ENCODE peak calls at places on chromosomes 16 and 17, in seven cellular contexts. U, X, S, G, Q, H and A are unnamed samples.

GRCh38 chr17:30290696-30291570 is 811 bp downstream of the BLMH start:
- DNase-seq in G (no peak), Q (peak), U (peak), X (peak), S (no peak), H (no peak), A (peak)

GRCh38 chr17:38604479-38605229 is 1.1 kb downstream of the SRCIN1 start:
- DNase-seq in G (no peak), H (no peak), X (no peak), S (no peak), Q (no peak), U (peak), A (no peak)

GRCh38 chr17:42050360-42051012 is at the start of gene C17orf113:
- DNase-seq in S (no peak), X (peak), Q (peak), G (no peak), U (peak), H (no peak), A (peak)

GRCh38 chr16:49023095-49023494 is 258.5 kb downstream of the CBLN1 start:
- DNase-seq in S (peak), U (no peak), X (peak), H (no peak), G (peak), Q (no peak), A (peak)

GRCh38 chr17:2700031-2700490 is 11.5 kb downstream of the CLUH start:
- DNase-seq in U (no peak), G (no peak), X (peak), H (no peak), S (no peak), Q (peak), A (no peak)

GRCh38 chr16:19389246-19389645 is 28.4 kb upstream of the TMC5 start:
- DNase-seq in G (no peak), Q (no peak), U (peak), X (no peak), H (no peak), S (no peak), A (peak)

GRCh38 chr17:59278401-59278800 is 53.1 kb upstream of the YPEL2 start:
- DNase-seq in H (no peak), S (no peak), U (no peak), Q (no peak), G (no peak), X (no peak), A (no peak)

GRCh38 chr17:73401911-73402310 is 90.1 kb upstream of the CDC42EP4 start:
- DNase-seq in H (no peak), S (no peak), G (no peak), X (peak), U (peak), Q (no peak), A (peak)

GRCh38 chr16:30399435-30400186 is 4.4 kb downstream of the ZNF48 start:
- DNase-seq in X (no peak), H (no peak), U (peak), Q (no peak), S (no peak), G (no peak), A (no peak)

GRCh38 chr16:7405166-7405565 is 72.5 kb downstream of the RBFOX1 start:
- DNase-seq in S (no peak), Q (no peak), H (no peak), X (peak), U (peak), G (no peak), A (no peak)
- H3K4me3 ChIP-seq in S (no peak), Q (no peak), H (no peak), X (no peak), U (no peak), G (no peak), A (no peak)

DNA sequence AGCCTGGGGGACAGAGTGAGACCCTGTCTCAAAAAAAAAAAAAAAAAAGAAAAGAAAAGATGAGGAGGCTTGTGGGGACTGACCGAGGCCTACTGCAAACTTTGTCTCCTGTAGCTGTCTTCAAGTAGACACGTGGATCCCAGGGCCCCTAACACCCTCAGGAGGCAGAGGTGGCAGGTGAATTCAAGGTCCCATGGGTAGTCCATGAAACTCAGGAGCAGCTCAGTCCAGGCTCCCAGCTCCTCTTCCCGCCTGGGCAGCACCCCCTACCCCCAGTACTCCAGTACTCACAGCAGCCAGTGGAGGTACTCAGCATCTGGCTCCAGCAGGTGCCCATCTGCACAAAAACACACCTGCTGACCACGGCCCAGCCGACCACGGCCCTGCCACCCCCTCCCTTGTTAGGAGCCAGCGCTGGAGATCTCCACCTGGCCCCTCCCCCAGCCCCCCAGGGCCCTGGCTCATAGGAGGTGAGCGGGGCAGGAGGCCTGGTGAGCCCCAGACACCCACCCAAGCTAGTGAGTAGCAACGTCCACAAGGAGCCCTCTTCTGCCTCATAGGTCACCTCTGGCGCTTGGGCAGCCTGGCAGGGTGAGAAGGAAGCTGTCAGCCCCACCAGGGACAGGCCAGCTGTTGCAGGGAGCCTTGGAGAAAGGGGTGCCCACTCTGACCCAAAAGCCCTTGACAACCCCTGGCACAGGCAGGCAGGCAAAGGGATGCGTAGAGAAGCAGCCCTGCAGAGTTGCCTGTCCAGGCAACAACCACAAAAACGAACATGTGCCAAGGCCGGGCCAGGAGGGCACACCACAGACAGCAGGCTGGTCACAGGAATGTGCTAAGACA is 3.8 kb downstream of the MRPL38 start:
- DNase-seq in S (no peak), Q (no peak), U (no peak), X (peak), H (no peak), G (no peak), A (no peak)
- TF ChIP-seq CTCF in S (no peak), Q (no peak), U (no peak), X (no peak), H (no peak), G (no peak), A (no peak)

GRCh38 chr17:17798573-17799255 is 38.1 kb downstream of the SREBF1 start:
- DNase-seq in Q (no peak), U (no peak), S (no peak), X (no peak), G (no peak), H (no peak), A (no peak)

GRCh38 chr17:17795946-17796786 is 40.6 kb downstream of the SREBF1 start:
- DNase-seq in G (no peak), H (no peak), X (no peak), S (no peak), Q (no peak), U (no peak), A (no peak)

GRCh38 chr17:17798010-17798556 is 38.7 kb downstream of the SREBF1 start:
- DNase-seq in G (no peak), Q (no peak), X (no peak), S (no peak), H (no peak), U (no peak), A (no peak)

GRCh38 chr17:17796787-17797061 is 40.1 kb downstream of the SREBF1 start:
- DNase-seq in S (no peak), G (no peak), X (no peak), Q (no peak), H (no peak), U (no peak), A (no peak)

GRCh38 chr17:17797119-17797809 is 39.5 kb downstream of the SREBF1 start:
- DNase-seq in H (no peak), U (no peak), G (no peak), Q (no peak), X (no peak), S (no peak), A (no peak)
- H3K4me3 ChIP-seq in H (no peak), U (no peak), G (no peak), Q (no peak), X (no peak), S (no peak), A (no peak)

GRCh38 chr17:81527591-81528383 is at the start of gene FSCN2:
- DNase-seq in X (no peak), H (no peak), S (no peak), G (no peak), U (no peak), Q (no peak), A (no peak)
- TF ChIP-seq CTCF in X (no peak), H (peak), S (no peak), G (peak), U (no peak), Q (no peak), A (peak)

DNA sequence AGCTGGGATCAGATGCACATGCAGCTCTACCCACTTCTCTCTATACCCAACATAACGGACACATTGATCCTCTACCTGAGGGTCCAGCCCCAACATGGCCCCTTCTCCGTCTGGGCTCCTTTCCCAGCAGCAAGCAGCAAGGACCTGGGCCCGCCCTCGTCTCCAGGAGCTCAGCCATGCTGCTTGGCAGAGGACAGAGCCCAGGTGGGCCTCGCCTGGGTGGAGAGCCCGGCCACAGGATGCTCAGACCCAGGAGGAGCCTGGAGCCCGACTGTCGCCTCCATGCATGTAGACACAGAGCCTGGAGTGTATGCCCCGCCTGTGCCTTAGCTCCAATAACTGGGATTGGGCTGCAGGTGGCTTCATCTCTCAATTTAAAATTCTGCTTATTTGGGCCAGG is 57.0 kb downstream of the CCDC57 start:
- DNase-seq in S (no peak), X (no peak), G (no peak), U (no peak), H (no peak), Q (no peak), A (no peak)
- H3K4me3 ChIP-seq in S (no peak), X (no peak), G (no peak), U (no peak), H (no peak), Q (no peak), A (no peak)

GRCh38 chr17:62705116-62705515 is 77.6 kb downstream of the MRC2 start:
- DNase-seq in S (no peak), U (no peak), H (no peak), X (no peak), Q (no peak), G (no peak), A (peak)

GRCh38 chr17:62704381-62704971 is 77.0 kb downstream of the MRC2 start:
- DNase-seq in G (no peak), U (no peak), S (peak), H (no peak), X (peak), Q (peak), A (peak)

GRCh38 chr17:62707425-62707739 is 79.9 kb downstream of the MRC2 start:
- DNase-seq in H (no peak), S (no peak), X (no peak), G (no peak), U (no peak), Q (no peak), A (no peak)

GRCh38 chr17:62706598-62707424 is 79.3 kb downstream of the MRC2 start:
- DNase-seq in U (no peak), H (no peak), S (no peak), Q (no peak), G (no peak), X (no peak), A (no peak)

DNA sequence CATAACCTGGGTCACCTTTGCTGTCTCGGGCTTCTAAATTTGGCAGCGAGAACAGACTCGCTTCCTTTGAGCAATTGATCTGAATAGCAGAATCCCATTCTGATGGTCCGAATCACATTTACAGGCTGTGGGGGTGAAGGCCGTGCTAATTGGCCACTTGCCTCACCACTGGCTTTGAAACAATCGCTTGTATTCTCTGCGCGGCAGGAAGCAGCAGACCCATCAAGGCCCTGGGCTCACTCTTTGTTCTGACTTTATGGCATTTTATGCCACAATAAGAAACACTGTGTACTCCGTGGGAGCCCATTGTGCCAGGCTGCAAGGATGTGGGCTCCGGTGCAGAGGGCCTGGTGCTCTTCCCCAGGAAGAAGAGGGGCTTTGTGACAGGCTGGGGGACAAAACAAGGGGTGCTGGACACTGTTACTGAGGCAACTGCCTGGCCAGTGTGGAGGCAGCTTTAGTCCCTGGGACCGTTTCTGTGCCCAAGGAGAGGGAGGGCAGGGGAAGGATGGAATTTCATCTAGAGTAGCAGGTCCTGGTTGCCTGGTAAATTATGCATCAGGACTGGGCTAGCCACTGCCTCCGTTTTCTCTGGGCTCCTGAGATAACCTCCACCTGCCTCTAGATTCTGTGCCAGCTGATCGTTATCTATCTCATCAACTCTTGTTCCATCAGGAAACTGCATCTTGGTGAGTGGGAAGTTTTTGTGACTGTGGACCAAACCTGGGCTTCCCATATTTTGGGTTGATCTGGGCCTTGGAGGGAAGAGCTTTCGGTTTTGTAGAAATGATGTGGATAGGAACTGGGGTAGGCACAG is 78.5 kb downstream of the MRC2 start:
- DNase-seq in G (no peak), X (peak), Q (no peak), U (no peak), S (peak), H (no peak), A (peak)
- TF ChIP-seq CTCF in G (no peak), X (no peak), Q (no peak), U (no peak), S (no peak), H (no peak), A (no peak)

DNA sequence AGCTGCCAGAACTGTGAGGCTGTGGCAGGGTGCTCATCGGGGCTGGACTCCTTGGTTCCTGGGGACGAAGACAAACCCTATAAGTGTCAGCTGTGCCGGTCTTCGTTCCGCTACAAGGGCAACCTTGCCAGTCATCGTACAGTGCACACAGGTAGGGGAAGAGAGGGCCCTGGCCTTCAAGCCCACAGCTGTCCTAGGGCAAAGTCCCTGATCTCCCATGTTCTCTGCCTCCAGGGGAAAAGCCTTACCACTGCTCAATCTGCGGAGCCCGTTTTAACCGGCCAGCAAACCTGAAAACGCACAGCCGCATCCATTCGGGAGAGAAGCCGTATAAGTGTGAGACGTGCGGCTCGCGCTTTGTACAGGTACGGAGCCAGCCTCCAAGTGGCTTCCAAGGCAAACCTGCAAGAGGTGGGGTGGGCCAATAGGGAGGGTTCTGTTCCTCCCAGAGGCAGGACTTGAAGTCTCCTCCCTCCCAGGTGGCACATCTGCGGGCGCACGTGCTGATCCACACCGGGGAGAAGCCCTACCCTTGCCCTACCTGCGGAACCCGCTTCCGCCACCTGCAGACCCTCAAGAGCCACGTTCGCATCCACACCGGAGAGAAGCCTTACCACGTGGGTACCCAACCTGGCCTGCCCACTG is 3.7 kb downstream of the BCL6B start:
- DNase-seq in Q (no peak), U (no peak), H (no peak), G (no peak), X (no peak), S (no peak), A (no peak)
- H3K4me3 ChIP-seq in Q (no peak), U (no peak), H (no peak), G (no peak), X (no peak), S (no peak), A (no peak)

DNA sequence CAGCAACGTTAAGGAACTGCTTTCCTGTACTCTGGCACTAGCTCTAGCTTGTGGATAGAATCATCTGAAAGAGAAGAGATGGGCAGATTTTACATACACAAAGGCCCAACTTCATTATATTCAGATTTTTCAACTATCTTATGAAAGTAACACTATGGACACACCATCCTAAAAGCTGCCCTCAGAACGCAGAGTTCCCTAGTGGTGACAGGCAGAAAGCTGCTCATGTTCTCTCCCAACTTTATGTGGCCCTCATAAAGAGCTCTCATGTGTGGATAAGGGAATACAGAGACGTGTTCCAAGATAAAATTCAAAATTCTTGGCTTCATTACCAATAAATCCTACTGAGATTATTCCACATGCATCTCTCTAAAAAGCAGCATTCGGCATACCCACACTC is 1.5 kb downstream of the CFAP20 start:
- DNase-seq in U (no peak), Q (no peak), H (no peak), X (no peak), G (no peak), S (no peak), A (no peak)
- TF ChIP-seq CTCF in U (peak), Q (no peak), H (no peak), X (no peak), G (peak), S (peak), A (peak)

DNA sequence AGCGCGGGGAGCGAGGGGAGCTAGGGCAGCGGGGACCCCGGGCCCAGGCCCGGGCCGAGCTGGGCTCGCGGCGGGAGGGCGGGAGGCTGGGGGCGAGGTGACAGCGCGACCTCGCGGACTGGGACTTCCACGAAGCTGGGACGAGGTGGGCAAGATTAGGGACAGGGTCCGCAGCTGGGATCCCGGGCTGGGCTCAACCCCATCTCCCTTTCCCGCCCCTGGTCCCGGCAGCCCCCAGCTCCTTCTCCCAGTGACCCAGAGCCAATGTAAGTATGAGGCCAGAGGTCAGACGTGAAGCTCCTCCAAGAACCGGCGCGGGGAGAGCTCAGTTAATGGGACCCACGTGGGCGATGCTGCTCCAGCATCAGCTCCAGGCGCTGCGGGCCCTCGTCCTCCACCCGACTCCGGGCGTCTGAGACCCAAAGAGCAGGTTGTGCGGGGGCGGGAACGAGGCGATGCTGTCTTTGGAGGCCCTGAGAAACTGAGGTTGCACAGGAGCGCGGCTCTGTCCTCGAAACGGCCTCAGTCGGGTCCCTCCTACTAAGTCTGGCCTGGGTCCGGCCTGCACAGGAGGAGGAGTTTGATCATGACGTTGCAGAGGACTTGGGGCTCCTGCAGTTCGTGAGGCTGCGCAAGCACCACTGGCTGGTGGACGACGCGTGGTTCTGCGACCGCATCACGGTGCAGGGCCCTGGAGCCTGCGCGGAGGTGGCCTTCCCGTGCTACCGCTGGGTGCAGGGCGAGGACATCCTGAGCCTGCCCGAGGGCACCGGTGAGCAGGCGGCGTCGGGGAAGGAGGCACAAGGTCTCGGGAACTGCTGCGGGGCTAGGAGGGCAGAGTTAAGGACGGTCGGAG is 635 bp downstream of the ALOX12 start:
- DNase-seq in X (no peak), H (no peak), U (no peak), G (no peak), Q (no peak), S (no peak), A (no peak)
- H3K4me3 ChIP-seq in X (peak), H (peak), U (no peak), G (no peak), Q (no peak), S (peak), A (no peak)